ENCODE peak calls at places on chromosomes 2 and 18, in nine cellular contexts. H is A549, E is heart left ventricle, Q is Calu3, J is PC-9, W is BJ, U is nephron progenitor cell, Z is AG10803, A is bronchial epithelial cell. Y is an unnamed sample.

GRCh38 chr2:172807011-172807410 is 71.4 kb downstream of the RAPGEF4 start:
- DNase-seq in H (no peak), E (no peak), Q (no peak), J (no peak), W (no peak), U (no peak), Z (no peak), A (no peak), Y (no peak)

GRCh38 chr18:22831441-22831904 is 101.7 kb upstream of the RBBP8 start:
- DNase-seq in H (no peak), E (no peak), Q (no peak), J (peak; percentile 59), W (no peak), U (no peak), Z (peak; percentile 74), A (peak; percentile 95), Y (no peak)

GRCh38 chr2:203453858-203454451 is 81.1 kb downstream of the RAPH1 start:
- DNase-seq in H (peak; percentile 36), E (no peak), Q (peak; percentile 46), J (no peak), W (no peak), U (peak; percentile 22), Z (peak; percentile 65), A (peak; percentile 50), Y (no peak)

GRCh38 chr2:61018319-61018750 is 280 bp upstream of the PUS10 start:
- DNase-seq in H (peak; percentile 54), E (no peak), Q (no peak), J (no peak), W (no peak), U (no peak), Z (no peak), A (peak; percentile 66), Y (no peak)

GRCh38 chr2:9558948-9559381 is 3.3 kb upstream of the ADAM17 start:
- DNase-seq in H (no peak), E (no peak), Q (no peak), J (peak; percentile 99), W (peak; percentile 96), U (no peak), Z (peak; percentile 90), A (peak; percentile 97), Y (no peak)

GRCh38 chr2:7900593-7900992 is 781.3 kb upstream of the ID2 start:
- DNase-seq in H (no peak), E (no peak), Q (no peak), J (no peak), W (no peak), U (no peak), Z (peak; percentile 21), A (peak; percentile 7), Y (no peak)

GRCh38 chr2:96963316-96963715 is 23.1 kb downstream of the FAM178B start:
- DNase-seq in H (no peak), E (no peak), Q (no peak), J (no peak), W (no peak), U (no peak), Z (no peak), A (peak; percentile 59), Y (no peak)

GRCh38 chr2:47070920-47071824 is 83.9 kb downstream of the STPG4 start:
- DNase-seq in H (no peak), E (peak; percentile 92), Q (peak; percentile 72), J (peak; percentile 68), W (no peak), U (peak; percentile 33), Z (peak; percentile 95), A (peak; percentile 14), Y (no peak)

GRCh38 chr2:69518836-69519235 is 81.6 kb upstream of the NFU1 start:
- DNase-seq in H (no peak), E (no peak), Q (no peak), J (peak; percentile 41), W (no peak), U (peak; percentile 28), Z (no peak), A (peak; percentile 97), Y (peak; percentile 19)

GRCh38 chr2:18122544-18123210 is 244.2 kb downstream of the KCNS3 start:
- DNase-seq in H (no peak), E (no peak), Q (no peak), J (no peak), W (no peak), U (no peak), Z (no peak), A (no peak), Y (no peak)

GRCh38 chr2:18123211-18123570 is 244.7 kb downstream of the KCNS3 start:
- DNase-seq in H (no peak), E (no peak), Q (no peak), J (peak; percentile 48), W (no peak), U (no peak), Z (no peak), A (no peak), Y (no peak)

GRCh38 chr2:18119883-18120282 is 241.4 kb downstream of the KCNS3 start:
- DNase-seq in H (no peak), E (peak; percentile 46), Q (no peak), J (no peak), W (no peak), U (no peak), Z (peak; percentile 93), A (no peak), Y (no peak)

GRCh38 chr2:18118703-18119102 is 240.2 kb downstream of the KCNS3 start:
- DNase-seq in H (no peak), E (no peak), Q (no peak), J (no peak), W (no peak), U (no peak), Z (peak; percentile 65), A (peak; percentile 11), Y (no peak)

DNA sequence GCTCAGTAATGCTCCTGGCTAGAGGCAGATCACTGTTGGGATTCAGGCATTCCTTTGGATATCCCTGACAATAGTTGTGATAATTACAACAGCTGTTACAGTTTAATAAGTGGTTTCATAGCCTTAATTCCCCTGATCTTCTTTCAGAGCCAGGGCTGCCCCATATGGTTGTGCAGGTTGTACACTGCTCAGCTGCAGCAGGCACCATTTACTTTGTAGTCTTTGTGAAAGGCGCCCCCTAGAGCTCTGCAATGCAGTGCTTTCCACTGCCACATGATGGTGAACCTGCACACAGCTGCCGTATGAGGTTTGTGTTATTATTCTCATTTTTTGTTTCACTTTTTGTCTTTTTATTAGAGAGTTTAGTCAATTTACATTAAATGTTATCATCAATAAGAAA is 239.1 kb downstream of the KCNS3 start:
- DNase-seq in H (no peak), E (peak; percentile 38), Q (peak; percentile 50), J (no peak), W (no peak), U (no peak), Z (peak; percentile 51), A (peak; percentile 44), Y (peak; percentile 33)
- TF ChIP-seq CTCF in H (peak; percentile 32), E (peak; percentile 10), Q (peak; percentile 32), J (peak; percentile 77), W (peak; percentile 73), U (peak; percentile 26), Z (peak; percentile 77), A (peak; percentile 64), Y (no peak)

DNA sequence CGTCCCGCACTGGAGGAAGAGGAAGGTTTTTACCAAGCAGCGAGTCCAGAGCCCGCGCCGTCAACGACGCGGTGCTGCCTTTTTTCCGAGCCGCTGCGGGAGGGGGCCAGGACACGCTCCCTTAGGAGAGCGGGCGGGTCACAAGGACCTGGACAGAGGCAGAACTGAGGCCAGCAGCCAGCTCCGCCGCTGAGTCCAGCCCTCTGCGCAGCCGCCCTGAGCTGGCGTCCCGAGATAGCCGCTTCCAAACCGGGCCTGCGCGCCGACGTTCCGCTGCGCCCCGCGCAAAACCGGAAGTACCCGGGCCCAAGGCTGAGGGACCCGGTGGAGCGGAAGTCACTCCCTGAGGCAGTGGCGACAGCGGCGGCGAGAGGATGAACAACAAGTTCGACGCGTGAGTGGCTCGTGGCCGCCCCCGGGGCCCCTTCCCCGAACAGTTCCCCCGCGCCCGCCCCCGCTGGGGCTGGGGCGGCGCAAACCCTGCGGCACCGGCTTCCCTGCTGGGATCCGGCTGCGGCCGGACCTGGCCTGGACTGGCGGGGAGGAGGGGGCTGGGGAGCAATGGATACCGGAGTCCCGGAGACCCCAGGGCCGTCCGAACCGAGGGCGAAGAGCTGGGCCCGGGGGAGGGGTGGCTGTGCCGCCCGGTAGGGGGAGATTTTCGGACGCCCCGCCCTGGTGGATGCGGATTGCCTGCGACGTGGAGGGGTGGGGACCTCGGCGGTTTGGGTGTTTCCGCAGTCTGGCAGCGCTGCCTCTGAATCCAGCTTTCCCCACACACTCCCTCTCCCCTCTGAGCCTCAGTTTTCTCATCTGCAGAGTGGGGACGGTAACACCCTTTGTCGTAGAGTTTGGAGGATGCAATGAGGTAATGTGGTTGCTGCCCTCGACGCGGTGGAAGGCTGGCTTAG is at the start of the genes EIF4E2 and TIGD1:
- DNase-seq in H (peak; percentile 98), E (peak; percentile 96), Q (peak; percentile 94), J (peak; percentile 81), W (peak; percentile 65), U (peak; percentile 93), Z (peak; percentile 93), A (peak; percentile 74), Y (peak; percentile 96)
- TF ChIP-seq CTCF in H (no peak), E (peak; percentile 31), Q (peak; percentile 44), J (no peak), W (peak; percentile 42), U (peak; percentile 8), Z (peak; percentile 14), A (peak; percentile 45), Y (peak; percentile 58)

DNA sequence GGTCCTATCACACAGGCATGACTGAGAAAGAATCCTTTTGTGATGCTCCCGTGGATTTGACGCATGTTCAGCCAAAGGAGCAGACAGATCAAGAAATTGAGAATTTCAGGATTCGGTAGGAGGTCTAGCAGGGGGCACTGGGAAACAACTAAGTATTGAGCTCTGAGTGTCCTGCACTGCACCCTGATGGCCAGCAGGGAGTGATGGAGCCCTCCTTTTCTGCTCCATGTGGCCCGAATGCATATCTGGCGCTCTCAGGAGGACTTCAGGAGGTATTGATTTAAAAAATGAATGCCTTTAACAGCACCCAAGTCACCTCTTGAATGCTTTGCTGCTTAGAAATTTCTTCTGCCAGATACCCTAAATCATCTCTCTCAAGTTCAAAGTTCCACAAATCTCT is 58.0 kb downstream of the ZNF519 start:
- DNase-seq in H (no peak), E (no peak), Q (no peak), J (no peak), W (no peak), U (no peak), Z (no peak), A (no peak), Y (no peak)
- TF ChIP-seq CTCF in H (no peak), E (no peak), Q (peak; percentile 11), J (peak; percentile 35), W (no peak), U (no peak), Z (peak; percentile 24), A (no peak), Y (no peak)

GRCh38 chr18:59096098-59096779 is 43.4 kb upstream of the SEC11C start:
- DNase-seq in H (no peak), E (no peak), Q (no peak), J (no peak), W (no peak), U (peak; percentile 8), Z (no peak), A (no peak), Y (peak; percentile 58)
- TF ChIP-seq CTCF in H (no peak), E (no peak), Q (no peak), J (no peak), W (no peak), U (no peak), Z (no peak), A (no peak), Y (no peak)

GRCh38 chr2:223937535-223937934 is 7.6 kb downstream of the WDFY1 start:
- DNase-seq in H (no peak), E (no peak), Q (no peak), J (no peak), W (no peak), U (no peak), Z (no peak), A (no peak), Y (no peak)
- TF ChIP-seq CTCF in H (no peak), E (no peak), Q (no peak), J (no peak), W (no peak), U (no peak), Z (no peak), A (no peak), Y (no peak)

GRCh38 chr2:11744631-11745394 is 1.6 kb upstream of the LPIN1 start:
- DNase-seq in H (peak; percentile 60), E (peak; percentile 47), Q (peak; percentile 39), J (peak; percentile 52), W (no peak), U (no peak), Z (peak; percentile 27), A (no peak), Y (peak; percentile 43)
- TF ChIP-seq CTCF in H (peak; percentile 23), E (peak; percentile 36), Q (peak; percentile 32), J (peak; percentile 67), W (peak; percentile 42), U (peak; percentile 41), Z (peak; percentile 38), A (peak; percentile 23), Y (peak; percentile 35)

Y was measured in glutamatergic neuron.